ENCODE peak calls at places on chromosome 5, in nine cellular contexts. D is activated CD8-positive, alpha-beta memory T cell treated with anti-CD3 and anti-CD28 coated beads, Interleukin-2, amount 50 U/mL, for 48 hours; T is Right ventricle myocardium superior; V is stimulated activated CD4-positive, alpha-beta T cell treated with anti-CD3 and anti-CD28 coated beads, Interleukin-2, amount 100 ng/mL, for 24 hours; M is foreskin fibroblast; C is germinal center; B is fibroblast of villous mesenchyme; S is cardiac muscle cell; O is HT1080. A is an unnamed sample.

GRCh38 chr5:159419567-159419966 is 89.3 kb upstream of the IL12B start:
- DNase-seq in D (no peak), T (no peak), V (peak), M (no peak), C (no peak), B (no peak), S (no peak), O (peak), A (no peak)

GRCh38 chr5:172417130-172417802 is 37.1 kb downstream of the SH3PXD2B start:
- DNase-seq in D (no peak), T (no peak), V (no peak), M (no peak), C (no peak), B (no peak), S (no peak), O (no peak), A (no peak)

GRCh38 chr5:168843998-168844374 is 264.8 kb upstream of the PANK3 start:
- DNase-seq in D (no peak), T (no peak), V (no peak), M (no peak), C (no peak), B (no peak), S (no peak), O (no peak), A (no peak)

GRCh38 chr5:1508679-1509290 is 15.0 kb downstream of the LPCAT1 start:
- DNase-seq in D (no peak), T (peak), V (no peak), M (no peak), C (no peak), B (no peak), S (no peak), O (no peak), A (no peak)

GRCh38 chr5:14006823-14007510 is 62.5 kb upstream of the DNAH5 start:
- DNase-seq in D (no peak), T (peak), V (no peak), M (no peak), C (no peak), B (no peak), S (no peak), O (no peak), A (no peak)

GRCh38 chr5:95471922-95472321 is 80.8 kb downstream of the FAM81B start:
- DNase-seq in D (no peak), T (no peak), V (no peak), M (peak), C (no peak), B (no peak), S (peak), O (peak), A (no peak)

GRCh38 chr5:113038714-113039113 is 62.1 kb downstream of the DCP2 start:
- DNase-seq in D (no peak), T (no peak), V (no peak), M (peak), C (no peak), B (no peak), S (peak), O (peak), A (no peak)

GRCh38 chr5:104513194-104513602 is 950.6 kb upstream of the NUDT12 start:
- DNase-seq in D (no peak), T (no peak), V (no peak), M (peak), C (no peak), B (peak), S (peak), O (peak), A (no peak)

GRCh38 chr5:113047234-113047633 is 70.6 kb downstream of the DCP2 start:
- DNase-seq in D (no peak), T (no peak), V (no peak), M (no peak), C (no peak), B (peak), S (peak), O (peak), A (no peak)

GRCh38 chr5:122704247-122705036 is 70.4 kb upstream of the SNX2 start:
- DNase-seq in D (no peak), T (no peak), V (no peak), M (peak), C (peak), B (peak), S (peak), O (peak), A (peak)

GRCh38 chr5:143739741-143740140 is 72.2 kb upstream of the HMHB1 start:
- DNase-seq in D (no peak), T (no peak), V (no peak), M (no peak), C (no peak), B (no peak), S (no peak), O (no peak), A (no peak)

GRCh38 chr5:81800797-81801196 is 49.9 kb upstream of the SSBP2 start:
- DNase-seq in D (no peak), T (no peak), V (no peak), M (no peak), C (no peak), B (no peak), S (peak), O (no peak), A (no peak)

GRCh38 chr5:120778491-120779293 is 314.6 kb downstream of the PRR16 start:
- DNase-seq in D (no peak), T (no peak), V (no peak), M (peak), C (no peak), B (peak), S (no peak), O (no peak), A (no peak)

GRCh38 chr5:65837139-65837538 is 89.2 kb upstream of the ERBIN start:
- DNase-seq in D (no peak), T (no peak), V (no peak), M (peak), C (no peak), B (peak), S (peak), O (peak), A (no peak)

GRCh38 chr5:76133967-76134366 is 50.8 kb downstream of the SV2C start:
- DNase-seq in D (no peak), T (no peak), V (no peak), M (no peak), C (no peak), B (no peak), S (no peak), O (no peak), A (no peak)

GRCh38 chr5:134175874-134176522 is 752 bp downstream of the SKP1 start:
- DNase-seq in D (no peak), T (peak), V (no peak), M (no peak), C (peak), B (peak), S (peak), O (peak), A (peak)

GRCh38 chr5:36442352-36442751 is 140.7 kb upstream of the RANBP3L start:
- DNase-seq in D (no peak), T (no peak), V (no peak), M (no peak), C (no peak), B (no peak), S (no peak), O (peak), A (no peak)

GRCh38 chr5:139108056-139108811 is 89.9 kb downstream of the SIL1 start:
- DNase-seq in D (no peak), T (no peak), V (no peak), M (peak), C (no peak), B (peak), S (peak), O (peak), A (peak)

GRCh38 chr5:51566940-51567339 is 183.7 kb downstream of the ISL1 start:
- DNase-seq in D (no peak), T (no peak), V (no peak), M (no peak), C (no peak), B (no peak), S (no peak), O (no peak), A (no peak)

GRCh38 chr5:44233691-44234090 is 155.5 kb downstream of the FGF10 start:
- DNase-seq in D (no peak), T (no peak), V (no peak), M (no peak), C (no peak), B (no peak), S (no peak), O (no peak), A (no peak)

GRCh38 chr5:153959134-153959957 is 79.4 kb downstream of the FAM114A2 start:
- DNase-seq in D (no peak), T (no peak), V (no peak), M (peak), C (no peak), B (peak), S (peak), O (peak), A (no peak)

GRCh38 chr5:153321478-153321877 is 169.0 kb upstream of the GRIA1 start:
- DNase-seq in D (no peak), T (no peak), V (no peak), M (no peak), C (no peak), B (no peak), S (no peak), O (no peak), A (no peak)

GRCh38 chr5:177111720-177112394 is 21.7 kb upstream of the NSD1 start:
- DNase-seq in D (peak), T (peak), V (peak), M (no peak), C (peak), B (peak), S (peak), O (peak), A (peak)

GRCh38 chr5:39547548-39548154 is 122.9 kb upstream of the DAB2 start:
- DNase-seq in D (no peak), T (no peak), V (no peak), M (peak), C (peak), B (peak), S (peak), O (peak), A (no peak)

GRCh38 chr5:102807878-102808502 is 52.9 kb downstream of the PAM start:
- DNase-seq in D (no peak), T (no peak), V (no peak), M (peak), C (no peak), B (peak), S (no peak), O (peak), A (peak)

GRCh38 chr5:180007582-180007981 is 64.0 kb downstream of the RNF130 start:
- DNase-seq in D (no peak), T (no peak), V (no peak), M (no peak), C (no peak), B (no peak), S (no peak), O (no peak), A (no peak)

GRCh38 chr5:103375356-103375755 is 116.8 kb downstream of the MACIR start:
- DNase-seq in D (no peak), T (no peak), V (no peak), M (peak), C (no peak), B (peak), S (peak), O (peak), A (no peak)

GRCh38 chr5:135576075-135576599 is 2.7 kb downstream of the CXCL14 start:
- DNase-seq in D (no peak), T (no peak), V (no peak), M (peak), C (no peak), B (no peak), S (peak), O (no peak), A (no peak)

GRCh38 chr5:90598300-90598699 is 39.7 kb downstream of the ADGRV1 start:
- DNase-seq in D (no peak), T (no peak), V (no peak), M (no peak), C (no peak), B (no peak), S (no peak), O (no peak), A (no peak)

GRCh38 chr5:90940227-90940995 is 381.8 kb downstream of the ADGRV1 start:
- DNase-seq in D (no peak), T (no peak), V (peak), M (peak), C (no peak), B (no peak), S (peak), O (peak), A (peak)

GRCh38 chr5:92713361-92713875 is 867.6 kb downstream of the NR2F1-AS1 start:
- DNase-seq in D (no peak), T (no peak), V (no peak), M (no peak), C (no peak), B (no peak), S (no peak), O (no peak), A (no peak)

GRCh38 chr5:6251579-6252102 is 126.7 kb downstream of the MED10 start:
- DNase-seq in D (no peak), T (no peak), V (no peak), M (no peak), C (no peak), B (no peak), S (no peak), O (no peak), A (no peak)